ENCODE peak calls at places on chromosomes 4 and X, in four cellular contexts. One of them, this sample, is unnamed.

GRCh38 chr4:77418333-77418732 is 187.3 kb upstream of the CXCL13 start:
- DNase-seq in heart left ventricle: no peak
- DNase-seq in iris pigment epithelial cell: peak; percentile 12
- DNase-seq in RPMI8226: no peak
- DNase-seq in this sample: no peak

GRCh38 chr4:16844796-16845586 is 53.5 kb downstream of the LDB2 start:
- DNase-seq in heart left ventricle: no peak
- DNase-seq in iris pigment epithelial cell: peak; percentile 38
- DNase-seq in RPMI8226: no peak
- DNase-seq in this sample: no peak

GRCh38 chr4:37951465-37952352 is 8.5 kb upstream of the PTTG2 start:
- DNase-seq in heart left ventricle: no peak
- DNase-seq in iris pigment epithelial cell: no peak
- DNase-seq in RPMI8226: no peak
- DNase-seq in this sample: no peak

GRCh38 chr4:42417491-42417890 is 20.2 kb downstream of the SHISA3 start:
- DNase-seq in heart left ventricle: no peak
- DNase-seq in iris pigment epithelial cell: no peak
- DNase-seq in RPMI8226: no peak
- DNase-seq in this sample: no peak

GRCh38 chr4:186647821-186648220 is 75.8 kb downstream of the FAT1 start:
- DNase-seq in heart left ventricle: no peak
- DNase-seq in iris pigment epithelial cell: no peak
- DNase-seq in RPMI8226: no peak
- DNase-seq in this sample: no peak

GRCh38 chr4:120718979-120719566 is 203.5 kb downstream of the PRDM5 start:
- DNase-seq in heart left ventricle: peak; percentile 30
- DNase-seq in iris pigment epithelial cell: peak; percentile 55
- DNase-seq in RPMI8226: peak; percentile 67
- DNase-seq in this sample: no peak

GRCh38 chr4:6534050-6534449 is 40.9 kb upstream of the MAN2B2 start:
- DNase-seq in heart left ventricle: no peak
- DNase-seq in iris pigment epithelial cell: no peak
- DNase-seq in RPMI8226: no peak
- DNase-seq in this sample: no peak

GRCh38 chrX:69113723-69114122 is 51.5 kb downstream of the PJA1 start:
- DNase-seq in heart left ventricle: no peak
- DNase-seq in iris pigment epithelial cell: no peak
- DNase-seq in RPMI8226: no peak
- DNase-seq in this sample: no peak

GRCh38 chr4:174318829-174319764 is 35.4 kb downstream of the CEP44 start:
- DNase-seq in heart left ventricle: no peak
- DNase-seq in iris pigment epithelial cell: peak; percentile 34
- DNase-seq in RPMI8226: peak; percentile 21
- DNase-seq in this sample: no peak

GRCh38 chr4:185190001-185190856 is 13.6 kb downstream of the CFAP97 start:
- DNase-seq in heart left ventricle: no peak
- DNase-seq in iris pigment epithelial cell: peak; percentile 44
- DNase-seq in RPMI8226: no peak
- DNase-seq in this sample: no peak

GRCh38 chrX:32530802-32531403 is 680.4 kb downstream of the DMD start:
- DNase-seq in heart left ventricle: no peak
- DNase-seq in iris pigment epithelial cell: peak; percentile 46
- DNase-seq in RPMI8226: peak; percentile 57
- DNase-seq in this sample: no peak

GRCh38 chr4:99722006-99722405 is 64.4 kb upstream of the C4orf54 start:
- DNase-seq in heart left ventricle: no peak
- DNase-seq in iris pigment epithelial cell: no peak
- DNase-seq in RPMI8226: no peak
- DNase-seq in this sample: no peak

GRCh38 chr4:12324965-12325364 is 896.3 kb upstream of the HS3ST1 start:
- DNase-seq in heart left ventricle: no peak
- DNase-seq in iris pigment epithelial cell: no peak
- DNase-seq in RPMI8226: no peak
- DNase-seq in this sample: no peak

GRCh38 chr4:143185253-143186107 is 763 bp downstream of the USP38 start:
- DNase-seq in heart left ventricle: no peak
- DNase-seq in iris pigment epithelial cell: peak; percentile 32
- DNase-seq in RPMI8226: peak; percentile 16
- DNase-seq in this sample: no peak